ENCODE peak calls at places on chromosomes 16 and 17, in eight cellular contexts. N, U, P, X, Z, Y, T and S are unnamed samples.

GRCh38 chr17:60613325-60613724 is 13.3 kb downstream of the PPM1D start:
- DNase-seq in T (no peak), Y (no peak), X (no peak), P (no peak), N (no peak), Z (no peak), U (no peak), S (no peak)

GRCh38 chr16:379183-379960 is 2.4 kb downstream of the PGAP6 start:
- DNase-seq in Y (no peak), Z (no peak), P (no peak), X (no peak), N (no peak), U (no peak), T (no peak), S (no peak)

GRCh38 chr17:4032738-4033137 is 68.5 kb upstream of the ATP2A3 start:
- DNase-seq in Y (no peak), U (no peak), Z (no peak), T (no peak), P (no peak), X (no peak), N (no peak), S (no peak)

GRCh38 chr17:69357701-69358100 is 30.8 kb upstream of the ABCA5 start:
- DNase-seq in Z (no peak), X (no peak), P (no peak), N (peak; percentile 1), U (no peak), T (no peak), Y (no peak), S (no peak)

GRCh38 chr16:13426279-13426678 is 493.7 kb upstream of the ERCC4 start:
- DNase-seq in T (no peak), P (no peak), N (no peak), X (no peak), Y (no peak), Z (no peak), U (no peak), S (no peak)

GRCh38 chr17:79842136-79842655 is 3.0 kb upstream of the CBX4 start:
- DNase-seq in P (no peak), T (no peak), X (no peak), Z (no peak), N (no peak), Y (no peak), U (no peak), S (no peak)

GRCh38 chr16:22938647-22939046 is 124.7 kb downstream of the HS3ST2 start:
- DNase-seq in Y (no peak), N (no peak), U (no peak), P (no peak), T (no peak), X (no peak), Z (peak; percentile 1), S (no peak)

GRCh38 chr16:57818377-57819055 is 16.2 kb upstream of the KIFC3 start:
- DNase-seq in T (no peak), N (no peak), U (no peak), Z (no peak), X (no peak), Y (no peak), P (no peak), S (no peak)

GRCh38 chr17:79654960-79655382 is 44.1 kb upstream of the RBFOX3 start:
- DNase-seq in X (no peak), Y (no peak), N (no peak), Z (no peak), P (no peak), T (no peak), U (no peak), S (no peak)